ENCODE peak calls at places on chromosomes 2 and 18, in six cellular contexts. E, G, N, Y, X and O are unnamed samples.

GRCh38 chr18:46466236-46467160 is 190.5 kb downstream of the LOXHD1 start:
- DNase-seq in G (no peak), Y (no peak), E (no peak), X (no peak), N (no peak), O (no peak)

GRCh38 chr2:6788614-6789013 is 77.1 kb downstream of the CMPK2 start:
- DNase-seq in Y (no peak), G (no peak), N (no peak), E (no peak), X (no peak), O (no peak)

GRCh38 chr2:168804214-168804613 is 1.8 kb downstream of the NOSTRIN start:
- DNase-seq in Y (no peak), N (no peak), E (no peak), X (peak), G (no peak), O (no peak)

GRCh38 chr2:70616168-70616694 is 62.6 kb upstream of the TGFA start:
- DNase-seq in G (no peak), E (no peak), Y (no peak), X (no peak), N (no peak), O (no peak)

GRCh38 chr2:224927671-224928173 is 114.5 kb downstream of the DOCK10 start:
- DNase-seq in X (no peak), Y (no peak), E (peak), N (no peak), G (no peak), O (no peak)

GRCh38 chr2:1990724-1991123 is 246.4 kb upstream of the PXDN start:
- DNase-seq in Y (no peak), X (peak), E (no peak), N (no peak), G (peak), O (peak)

GRCh38 chr18:8820701-8821465 is 115.5 kb downstream of the MTCL1 start:
- DNase-seq in Y (no peak), X (no peak), G (no peak), N (no peak), E (no peak), O (no peak)

GRCh38 chr2:47601518-47602015 is 181.4 kb upstream of the MSH6 start:
- DNase-seq in E (no peak), N (no peak), G (no peak), Y (no peak), X (no peak), O (no peak)

GRCh38 chr2:209425082-209426071 is 1.5 kb downstream of the MAP2 start:
- DNase-seq in G (peak), X (peak), E (peak), Y (peak), N (peak), O (peak)

GRCh38 chr2:19775838-19776237 is 125.9 kb downstream of the TTC32 start:
- DNase-seq in G (peak), N (no peak), X (no peak), E (no peak), Y (no peak), O (peak)

GRCh38 chr18:32576296-32576916 is 105.7 kb upstream of the GAREM1 start:
- DNase-seq in G (peak), E (peak), N (peak), Y (peak), X (no peak), O (no peak)

GRCh38 chr2:203905661-203906060 is 30.9 kb upstream of the ICOS start:
- DNase-seq in X (no peak), E (no peak), Y (no peak), N (no peak), G (peak), O (no peak)

GRCh38 chr2:203908344-203909185 is 28.0 kb upstream of the ICOS start:
- DNase-seq in Y (no peak), N (no peak), E (no peak), G (no peak), X (no peak), O (peak)

GRCh38 chr2:203909192-203909945 is 27.2 kb upstream of the ICOS start:
- DNase-seq in G (peak), N (peak), X (peak), Y (peak), E (peak), O (peak)

GRCh38 chr2:203913947-203914346 is 22.6 kb upstream of the ICOS start:
- DNase-seq in X (no peak), G (no peak), E (no peak), Y (no peak), N (no peak), O (no peak)

DNA sequence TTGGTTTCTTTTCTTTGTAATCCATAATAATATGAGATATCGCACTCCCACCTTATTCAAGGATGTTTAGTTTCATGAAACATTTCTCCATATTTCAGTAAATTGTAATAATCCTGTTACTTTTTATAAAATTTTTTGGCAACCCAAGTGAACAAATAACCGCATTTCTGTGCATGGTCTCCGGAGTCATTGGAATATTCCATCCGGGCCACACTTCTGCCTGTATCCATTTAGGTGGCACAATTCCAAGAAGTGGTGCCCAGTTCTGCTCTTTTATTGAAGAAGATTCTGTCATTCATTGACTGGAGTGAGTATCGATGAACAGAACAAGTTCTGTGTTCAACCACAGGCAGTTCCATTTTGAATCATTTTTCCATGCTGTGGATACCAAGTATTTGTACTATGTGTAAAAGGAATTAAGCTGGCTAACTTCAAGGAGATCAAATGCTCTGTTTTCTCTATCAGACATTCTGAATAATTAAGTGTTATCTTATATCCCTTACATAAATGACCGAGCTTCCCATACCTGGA is 26.6 kb upstream of the ICOS start:
- DNase-seq in G (peak), Y (no peak), E (no peak), X (no peak), N (no peak), O (no peak)
- H3K4me3 ChIP-seq in G (peak), Y (no peak), E (no peak), X (peak), N (no peak), O (no peak)

GRCh38 chr2:74846481-74846880 is 12.6 kb downstream of the HK2 start:
- DNase-seq in X (no peak), E (no peak), G (no peak), Y (no peak), N (no peak), O (no peak)

GRCh38 chr2:74845991-74846390 is 12.1 kb downstream of the HK2 start:
- DNase-seq in E (no peak), Y (no peak), N (no peak), G (peak), X (no peak), O (no peak)

GRCh38 chr2:74847075-74847858 is 13.3 kb downstream of the HK2 start:
- DNase-seq in E (no peak), N (no peak), Y (no peak), X (no peak), G (peak), O (no peak)

GRCh38 chr2:74850816-74851566 is 17.1 kb downstream of the HK2 start:
- DNase-seq in Y (no peak), X (no peak), E (no peak), N (no peak), G (peak), O (no peak)

GRCh38 chr2:74849228-74849892 is 15.4 kb downstream of the HK2 start:
- DNase-seq in Y (no peak), G (peak), N (no peak), X (peak), E (peak), O (no peak)
- H3K4me3 ChIP-seq in Y (no peak), G (no peak), N (no peak), X (no peak), E (peak), O (no peak)

DNA sequence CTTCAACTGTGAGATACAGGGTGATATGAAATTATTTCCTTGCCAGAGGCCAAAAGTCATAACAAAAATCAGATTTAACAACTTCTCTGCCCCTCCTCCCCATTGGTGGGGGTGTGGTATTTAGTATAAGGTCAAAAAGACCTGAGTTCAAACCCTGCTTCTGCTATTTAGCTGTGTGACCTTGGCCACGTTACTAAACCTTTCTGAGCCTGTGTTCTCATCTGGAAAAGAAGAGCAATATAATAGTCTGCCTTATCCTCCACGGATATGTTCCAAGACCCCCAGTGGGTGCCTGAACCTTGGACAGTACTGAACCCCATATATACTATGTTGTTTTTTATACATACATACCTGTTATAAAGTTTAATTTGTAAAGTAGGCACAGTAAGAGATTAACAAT is 3.7 kb downstream of the CDC42EP3 start:
- DNase-seq in E (no peak), G (no peak), Y (no peak), N (no peak), X (no peak), O (no peak)
- H3K4me3 ChIP-seq in E (no peak), G (peak), Y (no peak), N (peak), X (peak), O (no peak)

GRCh38 chr2:176068037-176068832 is 15.5 kb downstream of the EVX2 start:
- DNase-seq in G (no peak), N (no peak), E (no peak), X (no peak), Y (no peak), O (no peak)
- H3K4me3 ChIP-seq in G (no peak), N (no peak), E (no peak), X (no peak), Y (no peak), O (no peak)

GRCh38 chr2:108119026-108119425 is 120.7 kb upstream of the SULT1C3 start:
- DNase-seq in E (no peak), G (no peak), Y (no peak), X (no peak), N (no peak), O (no peak)
- H3K4me3 ChIP-seq in E (no peak), G (no peak), Y (no peak), X (no peak), N (no peak), O (no peak)

GRCh38 chr2:152201466-152201830 is 25.9 kb upstream of the STAM2 start:
- DNase-seq in E (no peak), N (no peak), Y (no peak), G (no peak), X (no peak), O (no peak)

GRCh38 chr2:152200101-152200500 is 24.5 kb upstream of the STAM2 start:
- DNase-seq in X (no peak), Y (no peak), G (peak), E (no peak), N (no peak), O (no peak)

GRCh38 chr2:152198499-152198898 is 22.9 kb upstream of the STAM2 start:
- DNase-seq in E (no peak), N (no peak), Y (no peak), G (no peak), X (no peak), O (no peak)

DNA sequence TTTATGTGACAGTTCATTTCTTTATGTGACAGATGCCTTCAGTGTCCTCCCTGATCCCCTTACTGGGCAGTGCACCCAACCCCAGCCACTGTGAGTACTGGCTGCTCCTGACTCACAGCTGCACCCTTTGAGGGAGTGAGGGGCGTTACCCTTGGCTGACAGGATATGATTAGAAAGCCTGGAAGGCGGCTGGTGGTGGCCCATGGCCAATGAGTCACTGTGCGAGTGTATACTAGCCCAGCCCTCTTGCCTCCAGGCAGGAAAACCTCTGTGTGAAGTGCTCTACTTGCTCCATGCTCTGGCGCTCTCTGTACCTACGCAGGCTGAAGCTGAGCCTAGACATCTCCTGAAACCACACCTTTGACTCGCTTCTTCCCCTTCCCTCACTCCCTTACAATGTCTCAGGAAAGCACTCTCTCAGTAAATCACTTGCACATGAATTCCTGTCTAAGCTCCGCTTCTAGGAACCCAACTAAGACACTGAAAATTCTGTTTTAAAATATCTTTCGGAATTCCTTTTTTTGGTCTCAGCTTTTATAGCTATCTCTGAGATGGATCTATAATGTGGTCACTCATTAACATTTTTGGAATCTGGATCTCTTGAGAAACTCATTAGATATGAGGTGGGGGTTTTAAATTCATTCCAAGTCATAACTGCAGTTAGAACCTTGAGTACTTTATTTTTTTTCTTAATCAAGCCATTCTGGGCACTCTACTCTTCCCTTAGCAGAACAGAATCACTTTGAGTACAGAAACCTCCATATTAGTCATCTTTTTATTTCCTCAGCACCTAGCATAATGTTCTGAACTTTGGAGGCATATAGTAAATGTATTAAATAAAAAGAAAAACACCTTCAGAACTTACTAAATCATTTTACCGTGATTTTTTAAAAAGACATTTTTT is 25.3 kb upstream of the STAM2 start:
- DNase-seq in G (peak), Y (no peak), X (peak), N (peak), E (no peak), O (peak)
- H3K4me3 ChIP-seq in G (peak), Y (no peak), X (no peak), N (no peak), E (no peak), O (no peak)